ENCODE peak calls at places on chromosomes 11 and 22, in seven cellular contexts. U, A, P, D, T, X and Z are unnamed samples.

GRCh38 chr11:100941033-100941432 is 188.6 kb downstream of the PGR start:
- DNase-seq in U (no peak), A (no peak), P (no peak), D (no peak), T (no peak), X (no peak), Z (no peak)

GRCh38 chr11:118592616-118593367 is 14.6 kb upstream of the PHLDB1 start:
- DNase-seq in U (no peak), A (no peak), P (no peak), D (no peak), T (no peak), X (no peak), Z (peak; percentile 70)

GRCh38 chr22:29607426-29607825 is 4.0 kb downstream of the NF2 start:
- DNase-seq in U (no peak), A (no peak), P (no peak), D (no peak), T (no peak), X (no peak), Z (no peak)

GRCh38 chr22:49228431-49229037 is 599.1 kb downstream of the BRD1 start:
- DNase-seq in U (no peak), A (no peak), P (no peak), D (no peak), T (no peak), X (no peak), Z (no peak)

GRCh38 chr22:44862981-44863860 is 110.8 kb downstream of the ARHGAP8 start:
- DNase-seq in U (no peak), A (no peak), P (peak; percentile 32), D (no peak), T (peak; percentile 13), X (no peak), Z (no peak)

GRCh38 chr11:35106595-35106994 is 32.4 kb upstream of the CD44 start:
- DNase-seq in U (no peak), A (peak; percentile 75), P (no peak), D (no peak), T (no peak), X (no peak), Z (no peak)

GRCh38 chr11:12914401-12914912 is 94.7 kb upstream of the RASSF10 start:
- DNase-seq in U (peak; percentile 83), A (no peak), P (peak; percentile 88), D (no peak), T (peak; percentile 40), X (peak; percentile 18), Z (peak; percentile 48)

GRCh38 chr11:111938687-111939160 is 1.6 kb downstream of the DIXDC1 start:
- DNase-seq in U (no peak), A (peak; percentile 30), P (peak; percentile 40), D (no peak), T (peak; percentile 91), X (peak; percentile 67), Z (peak; percentile 63)

GRCh38 chr11:85123752-85124231 is 503.4 kb downstream of the DLG2 start:
- DNase-seq in U (no peak), A (peak; percentile 24), P (no peak), D (no peak), T (no peak), X (no peak), Z (no peak)

GRCh38 chr11:33040127-33040861 is 922 bp downstream of the TCP11L1 start:
- DNase-seq in U (no peak), A (peak; percentile 28), P (no peak), D (no peak), T (no peak), X (peak; percentile 39), Z (peak; percentile 27)

GRCh38 chr11:67409261-67409666 is 5.4 kb downstream of the TBC1D10C start:
- DNase-seq in U (no peak), A (peak; percentile 89), P (no peak), D (peak; percentile 82), T (no peak), X (no peak), Z (no peak)

GRCh38 chr11:6362868-6363678 is 27.2 kb upstream of the SMPD1 start:
- DNase-seq in U (no peak), A (peak; percentile 66), P (peak; percentile 89), D (peak; percentile 56), T (peak; percentile 73), X (peak; percentile 77), Z (peak; percentile 81)

GRCh38 chr11:95512682-95513081 is 276.9 kb downstream of the FAM76B start:
- DNase-seq in U (no peak), A (no peak), P (no peak), D (no peak), T (peak; percentile 37), X (peak; percentile 16), Z (peak; percentile 55)

GRCh38 chr11:83157755-83158473 is 983 bp downstream of the PCF11 start:
- DNase-seq in U (no peak), A (peak; percentile 48), P (peak; percentile 24), D (peak; percentile 29), T (peak; percentile 99), X (peak; percentile 51), Z (peak; percentile 62)

GRCh38 chr11:44565746-44566558 is 489 bp downstream of the CD82 start:
- DNase-seq in U (no peak), A (peak; percentile 44), P (no peak), D (no peak), T (no peak), X (no peak), Z (no peak)

GRCh38 chr11:58068640-58069039 is 37.9 kb downstream of the OR6Q1 start:
- DNase-seq in U (no peak), A (no peak), P (peak; percentile 31), D (no peak), T (no peak), X (no peak), Z (no peak)

GRCh38 chr22:46961591-46962290 is 199.3 kb downstream of the TBC1D22A start:
- DNase-seq in U (no peak), A (no peak), P (no peak), D (no peak), T (no peak), X (no peak), Z (no peak)

GRCh38 chr22:31136711-31137110 is 3.6 kb downstream of the PLA2G3 start:
- DNase-seq in U (no peak), A (no peak), P (no peak), D (no peak), T (no peak), X (no peak), Z (no peak)

GRCh38 chr22:45124176-45124857 is 39.4 kb upstream of the NUP50 start:
- DNase-seq in U (no peak), A (no peak), P (no peak), D (no peak), T (no peak), X (no peak), Z (no peak)